ENCODE peak calls at places on chromosomes 16 and 17, in four cellular contexts. D is HFF-Myc; E is neural progenitor cell; Z is activated naive CD8-positive, alpha-beta T cell treated with anti-CD3 and anti-CD28 coated beads, Interleukin-2, amount 50 U/mL, for 24 hours. L is an unnamed sample.

GRCh38 chr17:266701-267656 is 85.5 kb upstream of the DOC2B start:
- DNase-seq in D (no peak), E (peak), Z (no peak), L (no peak)

GRCh38 chr16:75053791-75054555 is 55.1 kb downstream of the ZNRF1 start:
- DNase-seq in D (no peak), E (no peak), Z (no peak), L (no peak)

GRCh38 chr16:28513484-28514181 is 7.0 kb upstream of the IL27 start:
- DNase-seq in D (no peak), E (no peak), Z (no peak), L (peak)

GRCh38 chr16:71927383-71927782 is 32.1 kb downstream of the IST1 start:
- DNase-seq in D (peak), E (no peak), Z (no peak), L (peak)

GRCh38 chr17:74729866-74730265 is 7.2 kb upstream of the RAB37 start:
- DNase-seq in D (no peak), E (no peak), Z (no peak), L (no peak)

GRCh38 chr16:56558024-56558747 is 6.7 kb upstream of the MT4 start:
- DNase-seq in D (no peak), E (no peak), Z (no peak), L (no peak)

GRCh38 chr17:34246872-34247271 is 8.2 kb upstream of the CCL2 start:
- DNase-seq in D (no peak), E (no peak), Z (no peak), L (no peak)

GRCh38 chr17:7885357-7886226 is 3.0 kb upstream of the CHD3 start:
- DNase-seq in D (no peak), E (peak), Z (peak), L (peak)

GRCh38 chr17:74737299-74738050 is 419 bp downstream of the RAB37 start:
- DNase-seq in D (no peak), E (peak), Z (peak), L (peak)

GRCh38 chr16:15608398-15609285 is 34.3 kb downstream of the MARF1 start:
- DNase-seq in D (no peak), E (no peak), Z (no peak), L (no peak)

GRCh38 chr17:76432712-76433336 is 20.1 kb downstream of the UBE2O start:
- DNase-seq in D (peak), E (peak), Z (no peak), L (peak)

GRCh38 chr17:3547628-3548027 is 10.0 kb downstream of the TRPV3 start:
- DNase-seq in D (no peak), E (no peak), Z (no peak), L (no peak)

GRCh38 chr17:78125138-78125913 is 3.2 kb downstream of the TMC6 start:
- DNase-seq in D (no peak), E (no peak), Z (peak), L (no peak)

GRCh38 chr17:9928601-9929341 is 23.7 kb upstream of the RCVRN start:
- DNase-seq in D (peak), E (peak), Z (no peak), L (peak)

GRCh38 chr17:57269052-57269451 is 12.7 kb downstream of the MSI2 start:
- DNase-seq in D (no peak), E (no peak), Z (no peak), L (no peak)

GRCh38 chr16:23742761-23743160 is 12.1 kb upstream of the CHP2 start:
- DNase-seq in D (no peak), E (peak), Z (no peak), L (peak)